ENCODE peak calls at places on chromosomes 12 and 14, in five cellular contexts. Z is NCI-H524, H is NCI-H1417, N is MG63, R is activated T-helper 1 cell treated with Interleukin-2 at 50 U/mL for 16 hours. K is an unnamed sample.

GRCh38 chr12:38892090-38892786 is 13.2 kb downstream of the CPNE8 start:
- DNase-seq in Z (no peak), H (no peak), N (peak), R (no peak), K (no peak)

GRCh38 chr12:3598896-3599295 is 107.9 kb downstream of the PRMT8 start:
- DNase-seq in Z (no peak), H (no peak), N (no peak), R (no peak), K (no peak)

GRCh38 chr12:103742349-103742784 is 98.7 kb downstream of the NT5DC3 start:
- DNase-seq in Z (peak), H (peak), N (no peak), R (no peak), K (no peak)

GRCh38 chr12:104249898-104250297 is 34.3 kb downstream of the TXNRD1 start:
- DNase-seq in Z (no peak), H (no peak), N (no peak), R (no peak), K (no peak)

GRCh38 chr14:94313991-94314655 is 9.0 kb downstream of the SERPINA6 start:
- DNase-seq in Z (no peak), H (no peak), N (peak), R (no peak), K (no peak)

GRCh38 chr12:93778306-93778705 is 101.1 kb downstream of the CRADD start:
- DNase-seq in Z (no peak), H (no peak), N (peak), R (no peak), K (peak)

GRCh38 chr14:31505411-31505810 is 17.6 kb upstream of the GPR33 start:
- DNase-seq in Z (no peak), H (no peak), N (no peak), R (no peak), K (no peak)

GRCh38 chr12:122029620-122030426 is 8.1 kb downstream of the BCL7A start:
- DNase-seq in Z (no peak), H (no peak), N (no peak), R (no peak), K (peak)

GRCh38 chr12:94204647-94205247 is 56.4 kb downstream of the PLXNC1 start:
- DNase-seq in Z (no peak), H (no peak), N (no peak), R (no peak), K (no peak)

GRCh38 chr14:35553808-35554207 is 19.8 kb downstream of the INSM2 start:
- DNase-seq in Z (no peak), H (no peak), N (no peak), R (no peak), K (no peak)

GRCh38 chr14:99838555-99839193 is 45.5 kb downstream of the EML1 start:
- DNase-seq in Z (no peak), H (no peak), N (no peak), R (no peak), K (no peak)

GRCh38 chr12:29782821-29783772 is 645 bp downstream of the TMTC1 start:
- DNase-seq in Z (peak), H (peak), N (peak), R (no peak), K (peak)

GRCh38 chr12:29616664-29617409 is 119.4 kb upstream of the OVCH1 start:
- DNase-seq in Z (no peak), H (no peak), N (peak), R (no peak), K (no peak)

GRCh38 chr12:109944561-109944960 is 44.5 kb downstream of the TCHP start:
- DNase-seq in Z (no peak), H (no peak), N (no peak), R (no peak), K (no peak)

GRCh38 chr12:32036477-32037263 is 70.0 kb upstream of the BICD1 start:
- DNase-seq in Z (no peak), H (no peak), N (no peak), R (no peak), K (no peak)

GRCh38 chr12:121264951-121265350 is 31.6 kb downstream of the CAMKK2 start:
- DNase-seq in Z (no peak), H (no peak), N (no peak), R (no peak), K (no peak)

GRCh38 chr14:100915582-100915981 is 12.1 kb upstream of the RTL1 start:
- DNase-seq in Z (no peak), H (no peak), N (no peak), R (no peak), K (no peak)

GRCh38 chr14:91128699-91129098 is 14.8 kb downstream of the DGLUCY start:
- DNase-seq in Z (no peak), H (no peak), N (no peak), R (no peak), K (no peak)

GRCh38 chr12:125775507-125775906 is 710.3 kb downstream of the AACS start:
- DNase-seq in Z (no peak), H (no peak), N (no peak), R (no peak), K (no peak)

GRCh38 chr12:7869137-7869536 is 3.6 kb downstream of the SLC2A14 start:
- DNase-seq in Z (no peak), H (no peak), N (no peak), R (no peak), K (no peak)

GRCh38 chr14:35292770-35293561 is 784 bp downstream of the PSMA6 start:
- DNase-seq in Z (no peak), H (no peak), N (no peak), R (no peak), K (no peak)

GRCh38 chr12:49260165-49260564 is 4.7 kb upstream of the TUBA1C start:
- DNase-seq in Z (no peak), H (no peak), N (no peak), R (no peak), K (no peak)

GRCh38 chr12:52860102-52860838 is 11.5 kb upstream of the KRT78 start:
- DNase-seq in Z (no peak), H (no peak), N (peak), R (no peak), K (no peak)

GRCh38 chr12:52029686-52030085 is 21.6 kb upstream of the NR4A1 start:
- DNase-seq in Z (peak), H (peak), N (peak), R (no peak), K (no peak)

GRCh38 chr14:81710232-81710845 is 176.7 kb upstream of the SEL1L start:
- DNase-seq in Z (peak), H (peak), N (no peak), R (no peak), K (no peak)

GRCh38 chr14:71103662-71104484 is 196.6 kb downstream of the PCNX1 start:
- DNase-seq in Z (peak), H (peak), N (no peak), R (no peak), K (no peak)

GRCh38 chr12:40202095-40203059 is 22.4 kb upstream of the LRRK2 start:
- DNase-seq in Z (no peak), H (no peak), N (no peak), R (no peak), K (no peak)

GRCh38 chr12:1465990-1466389 is 128.4 kb downstream of the FBXL14 start:
- DNase-seq in Z (no peak), H (no peak), N (no peak), R (no peak), K (no peak)

GRCh38 chr14:66315548-66315947 is 170.6 kb upstream of the CCDC196 start:
- DNase-seq in Z (peak), H (no peak), N (no peak), R (no peak), K (no peak)

GRCh38 chr12:47017901-47018479 is 61.4 kb upstream of the PCED1B start:
- DNase-seq in Z (no peak), H (no peak), N (peak), R (no peak), K (no peak)

GRCh38 chr14:96184737-96185136 is 19.9 kb upstream of the BDKRB2 start:
- DNase-seq in Z (no peak), H (no peak), N (no peak), R (no peak), K (no peak)

GRCh38 chr12:40141996-40142395 is 36.1 kb upstream of the SLC2A13 start:
- DNase-seq in Z (no peak), H (no peak), N (no peak), R (no peak), K (no peak)

GRCh38 chr12:106645074-106645421 is 62.2 kb downstream of the RFX4 start:
- DNase-seq in Z (no peak), H (no peak), N (peak), R (no peak), K (peak)

GRCh38 chr14:84237881-84238280 is 1292.1 kb upstream of the FLRT2 start:
- DNase-seq in Z (no peak), H (no peak), N (no peak), R (no peak), K (no peak)

GRCh38 chr12:67590122-67590795 is 58.3 kb upstream of the DYRK2 start:
- DNase-seq in Z (no peak), H (peak), N (no peak), R (no peak), K (no peak)